ENCODE peak calls at places on chromosomes 6 and 20, in seven cellular contexts. G is fibroblast of lung, Z is suprapubic skin, W is prostate gland, S is IMR-90, D is mesendoderm, O is heart right ventricle. U is an unnamed sample.
A peak's percentile ranks its signal among the peaks of the same experiment; 100 is the strongest.

GRCh38 chr6:15062311-15063252 is 183.3 kb upstream of the JARID2 start:
- DNase-seq in D (no peak), G (peak; percentile 99), S (peak; percentile 99), O (peak; percentile 28), Z (no peak), W (no peak), U (no peak)

GRCh38 chr6:163529605-163530004 is 115.1 kb downstream of the QKI start:
- DNase-seq in Z (no peak), O (no peak), S (peak; percentile 92), W (no peak), D (no peak), G (peak; percentile 95), U (no peak)

GRCh38 chr6:150729188-150729748 is 129.6 kb downstream of the PLEKHG1 start:
- DNase-seq in G (no peak), D (no peak), S (no peak), W (no peak), Z (no peak), O (no peak), U (no peak)

GRCh38 chr20:33663161-33664084 is 1.3 kb downstream of the C20orf144 start:
- DNase-seq in W (peak; percentile 79), S (peak; percentile 60), O (peak; percentile 81), G (peak; percentile 72), D (peak; percentile 81), Z (no peak), U (peak; percentile 57)

GRCh38 chr20:24208652-24209051 is 220.1 kb upstream of the GGTLC1 start:
- DNase-seq in O (no peak), Z (no peak), G (no peak), W (no peak), D (peak; percentile 79), S (no peak), U (no peak)

GRCh38 chr6:106974337-106974998 is at the start of gene CD24:
- DNase-seq in W (peak; percentile 49), O (no peak), D (peak; percentile 73), G (peak; percentile 47), Z (peak; percentile 79), S (no peak), U (no peak)

GRCh38 chr6:87914637-87915395 is 132.8 kb upstream of the SPACA1 start:
- DNase-seq in D (no peak), S (peak; percentile 12), Z (no peak), W (no peak), G (peak; percentile 53), O (no peak), U (no peak)

GRCh38 chr6:88725111-88725711 is 238.2 kb downstream of the RNGTT start:
- DNase-seq in S (peak; percentile 74), W (no peak), D (peak; percentile 99), G (peak; percentile 90), O (peak; percentile 8), Z (no peak), U (peak; percentile 28)

GRCh38 chr20:38748097-38748862 is at the start of gene ACTR5:
- DNase-seq in O (peak; percentile 94), D (peak; percentile 92), G (peak; percentile 83), Z (peak; percentile 97), S (peak; percentile 80), W (peak; percentile 91), U (peak; percentile 65)
- H3K27ac ChIP-seq in O (peak within 1 kb of the TSS; percentile 86), D (peak within 1 kb of the TSS; percentile 75), G (peak within 1 kb of the TSS; percentile 86), Z (peak within 1 kb of the TSS; percentile 89), S (peak within 1 kb of the TSS; percentile 81), W (peak within 1 kb of the TSS; percentile 97), U (peak within 1 kb of the TSS; percentile 73)

DNA sequence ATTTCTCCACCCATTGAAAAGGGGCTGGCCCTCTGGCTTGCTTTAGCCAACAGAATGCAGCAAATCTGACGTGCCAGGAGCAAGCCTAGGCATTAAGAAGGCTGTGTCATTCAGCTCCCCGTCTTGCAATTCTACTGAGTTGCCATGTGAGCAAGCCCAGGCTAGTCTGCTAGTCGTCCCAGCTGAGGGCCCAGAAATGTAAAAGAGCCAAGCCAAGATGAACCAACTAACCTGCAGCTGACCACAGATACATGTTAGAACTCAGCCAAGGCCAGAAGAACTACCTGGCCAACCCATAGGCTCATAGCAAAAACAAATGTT is 30.1 kb downstream of the PREP start:
- DNase-seq in O (no peak), S (no peak), W (peak; percentile 61), Z (no peak), D (no peak), G (no peak), U (no peak)
- H3K27ac ChIP-seq in O (no peak overlapping the region), S (no peak overlapping the region), W (no peak overlapping the region), Z (peak overlapping the region; percentile 25), D (no peak overlapping the region), G (no peak overlapping the region), U (no peak overlapping the region)

DNA sequence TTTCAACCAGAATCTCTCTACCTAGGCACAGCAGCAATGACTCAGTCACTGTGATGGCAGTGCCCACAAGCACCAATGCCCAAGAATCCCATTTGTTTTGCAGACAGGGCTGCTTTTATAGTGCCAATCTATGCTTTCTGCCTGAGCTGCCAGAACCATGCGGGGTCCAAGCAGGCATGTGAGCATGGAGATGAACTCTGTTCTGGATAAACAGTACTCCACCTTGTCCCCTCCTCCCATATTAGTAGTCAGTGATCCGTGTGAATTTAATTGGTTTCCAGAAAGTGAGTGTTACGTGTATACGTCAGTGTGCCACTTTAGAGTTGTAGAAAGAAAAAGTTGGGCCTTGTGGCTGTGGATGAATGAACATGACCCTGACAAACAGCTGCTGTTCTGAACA is 79.4 kb downstream of the SASH1 start:
- DNase-seq in D (no peak), S (no peak), G (no peak), W (no peak), Z (no peak), O (no peak), U (no peak)
- H3K27ac ChIP-seq in D (no peak overlapping the region), S (no peak overlapping the region), G (no peak overlapping the region), W (no peak overlapping the region), Z (no peak overlapping the region), O (no peak overlapping the region), U (no peak overlapping the region)

GRCh38 chr6:126180585-126180984 is 159.3 kb upstream of the CENPW start:
- DNase-seq in G (peak; percentile 97), S (peak; percentile 96), D (peak; percentile 49), O (no peak), Z (no peak), W (no peak), U (no peak)
- H3K27ac ChIP-seq in G (no peak overlapping the region), S (no peak overlapping the region), D (no peak overlapping the region), O (no peak overlapping the region), Z (no peak overlapping the region), W (peak overlapping the region; percentile 46), U (no peak overlapping the region)

DNA sequence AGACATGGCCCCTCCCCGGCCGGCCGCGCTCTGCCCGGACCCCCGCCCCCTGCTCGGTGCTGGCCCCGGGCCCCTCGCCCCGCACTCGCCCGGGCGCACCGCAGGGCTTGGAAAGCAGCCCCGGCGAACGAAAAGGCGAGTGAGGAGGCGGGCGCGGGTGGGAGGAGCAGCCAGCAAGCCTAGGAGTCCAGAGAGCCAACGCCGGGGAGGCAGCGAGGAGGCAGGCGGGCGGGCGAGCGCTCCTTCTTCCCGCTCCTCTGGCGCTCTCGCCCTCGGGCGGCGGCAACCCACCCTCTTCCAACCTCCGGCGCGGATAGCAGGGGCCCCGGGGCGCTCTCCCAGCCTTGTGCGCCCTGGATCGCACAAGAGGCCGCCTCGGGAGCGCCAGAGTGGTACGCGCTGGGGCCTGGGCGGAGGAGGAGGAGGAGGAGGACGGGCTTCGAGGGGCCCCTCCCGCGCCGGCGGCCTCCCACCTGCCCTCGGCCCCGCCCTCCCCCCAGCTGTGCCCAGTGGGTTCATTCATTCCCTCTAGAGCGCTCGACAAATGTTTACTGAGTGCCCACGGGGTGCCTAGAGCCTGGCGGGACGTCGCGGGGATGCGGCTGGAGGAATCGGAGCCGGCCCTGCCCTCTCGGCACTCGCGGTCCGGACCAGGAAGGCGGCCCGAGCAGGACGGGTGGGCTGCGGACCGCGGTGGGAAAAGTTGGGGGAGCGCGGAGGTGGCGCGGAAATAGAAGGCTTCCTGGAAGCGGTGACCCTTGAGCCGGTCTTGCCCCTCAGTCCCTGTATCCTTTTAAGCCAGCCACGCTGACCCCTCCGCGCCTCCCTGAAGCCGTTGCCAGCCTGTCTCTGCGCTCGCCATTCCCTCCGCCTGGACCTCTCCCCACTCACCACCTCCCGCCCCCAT is at the start of gene BMP7:
- DNase-seq in D (peak; percentile 61), G (peak; percentile 16), O (no peak), W (no peak), S (no peak), Z (no peak), U (no peak)
- H3K27ac ChIP-seq in D (no peak within 1 kb of the TSS), G (no peak within 1 kb of the TSS), O (no peak within 1 kb of the TSS), W (peak within 1 kb of the TSS; percentile 39), S (no peak within 1 kb of the TSS), Z (peak within 1 kb of the TSS; percentile 31), U (peak within 1 kb of the TSS; percentile 51)

DNA sequence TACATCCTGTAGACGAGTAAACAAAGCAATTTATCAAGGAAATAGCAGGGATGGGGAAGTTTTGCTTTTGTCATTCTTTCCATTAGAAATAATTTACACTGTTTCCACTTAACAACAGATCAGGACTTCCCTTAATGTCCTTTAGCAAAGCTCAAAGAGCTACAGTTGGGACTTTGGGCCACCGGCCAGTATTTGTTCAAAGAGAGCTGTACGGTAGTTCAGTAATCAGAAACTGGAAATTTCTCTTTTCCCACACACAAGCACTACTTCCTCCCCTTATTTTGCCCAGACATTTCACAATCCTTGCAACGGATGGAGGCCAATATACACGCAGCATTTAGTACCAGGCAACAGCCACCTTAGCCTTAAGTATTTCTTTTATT is 12.1 kb upstream of the HINT3 start:
- DNase-seq in G (peak; percentile 71), S (peak; percentile 88), Z (no peak), D (no peak), O (peak; percentile 74), W (peak; percentile 41), U (no peak)
- H3K27ac ChIP-seq in G (no peak overlapping the region), S (peak overlapping the region; percentile 62), Z (peak overlapping the region; percentile 20), D (no peak overlapping the region), O (peak overlapping the region; percentile 33), W (peak overlapping the region; percentile 27), U (peak overlapping the region; percentile 46)

U was measured in substantia nigra.